ENCODE peak calls at places on chromosomes 1 and 21, in nine cellular contexts. One of them, this sample, is unnamed.

GRCh38 chr1:3956527-3957170 is 56.6 kb upstream of the C1orf174 start:
- DNase-seq in astrocyte of the spinal cord: no peak
- DNase-seq in astrocyte: no peak
- DNase-seq in heart left ventricle: no peak
- DNase-seq in mammary epithelial cell: no peak
- DNase-seq in NB4: no peak
- DNase-seq in mesothelial cell of epicardium: no peak
- DNase-seq in HCT116: no peak
- DNase-seq in AG09319: no peak
- DNase-seq in this sample: no peak

GRCh38 chr1:40844887-40845878 is 17.0 kb downstream of the CITED4 start:
- DNase-seq in astrocyte of the spinal cord: no peak
- DNase-seq in astrocyte: no peak
- DNase-seq in heart left ventricle: no peak
- DNase-seq in mammary epithelial cell: no peak
- DNase-seq in NB4: no peak
- DNase-seq in mesothelial cell of epicardium: no peak
- DNase-seq in HCT116: no peak
- DNase-seq in AG09319: no peak
- DNase-seq in this sample: no peak

GRCh38 chr1:175073054-175073453 is 5.4 kb downstream of the TNN start:
- DNase-seq in astrocyte of the spinal cord: no peak
- DNase-seq in astrocyte: no peak
- DNase-seq in heart left ventricle: no peak
- DNase-seq in mammary epithelial cell: no peak
- DNase-seq in NB4: peak
- DNase-seq in mesothelial cell of epicardium: no peak
- DNase-seq in HCT116: no peak
- DNase-seq in AG09319: peak
- DNase-seq in this sample: no peak

GRCh38 chr1:170126691-170127090 is 19.1 kb upstream of the NTMT2 start:
- DNase-seq in astrocyte of the spinal cord: peak
- DNase-seq in astrocyte: peak
- DNase-seq in heart left ventricle: no peak
- DNase-seq in mammary epithelial cell: peak
- DNase-seq in NB4: peak
- DNase-seq in mesothelial cell of epicardium: no peak
- DNase-seq in HCT116: no peak
- DNase-seq in AG09319: peak
- DNase-seq in this sample: no peak

GRCh38 chr1:196877964-196878363 is 9.9 kb upstream of the CFHR4 start:
- DNase-seq in astrocyte of the spinal cord: peak
- DNase-seq in astrocyte: peak
- DNase-seq in heart left ventricle: no peak
- DNase-seq in mammary epithelial cell: no peak
- DNase-seq in NB4: no peak
- DNase-seq in mesothelial cell of epicardium: no peak
- DNase-seq in HCT116: no peak
- DNase-seq in AG09319: no peak
- DNase-seq in this sample: no peak

GRCh38 chr1:76147917-76148316 is 73.4 kb downstream of the ST6GALNAC3 start:
- DNase-seq in astrocyte of the spinal cord: no peak
- DNase-seq in astrocyte: no peak
- DNase-seq in heart left ventricle: no peak
- DNase-seq in mammary epithelial cell: no peak
- DNase-seq in NB4: no peak
- DNase-seq in mesothelial cell of epicardium: no peak
- DNase-seq in HCT116: no peak
- DNase-seq in AG09319: no peak
- DNase-seq in this sample: no peak

GRCh38 chr21:44401386-44402160 is 48.2 kb downstream of the TRPM2 start:
- DNase-seq in astrocyte of the spinal cord: no peak
- DNase-seq in astrocyte: no peak
- DNase-seq in heart left ventricle: no peak
- DNase-seq in mammary epithelial cell: no peak
- DNase-seq in NB4: no peak
- DNase-seq in mesothelial cell of epicardium: no peak
- DNase-seq in HCT116: no peak
- DNase-seq in AG09319: no peak
- DNase-seq in this sample: no peak

GRCh38 chr1:98388431-98388830 is 273.1 kb upstream of the SNX7 start:
- DNase-seq in astrocyte of the spinal cord: peak
- DNase-seq in astrocyte: peak
- DNase-seq in heart left ventricle: no peak
- DNase-seq in mammary epithelial cell: peak
- DNase-seq in NB4: peak
- DNase-seq in mesothelial cell of epicardium: no peak
- DNase-seq in HCT116: no peak
- DNase-seq in AG09319: no peak
- DNase-seq in this sample: no peak

GRCh38 chr1:198528376-198528775 is 12.1 kb downstream of the ATP6V1G3 start:
- DNase-seq in astrocyte of the spinal cord: peak
- DNase-seq in astrocyte: peak
- DNase-seq in heart left ventricle: no peak
- DNase-seq in mammary epithelial cell: no peak
- DNase-seq in NB4: no peak
- DNase-seq in mesothelial cell of epicardium: no peak
- DNase-seq in HCT116: no peak
- DNase-seq in AG09319: no peak
- DNase-seq in this sample: no peak

GRCh38 chr1:170074250-170075157 is at the start of gene KIFAP3:
- DNase-seq in astrocyte of the spinal cord: peak
- DNase-seq in astrocyte: peak
- DNase-seq in heart left ventricle: peak
- DNase-seq in mammary epithelial cell: peak
- DNase-seq in NB4: peak
- DNase-seq in mesothelial cell of epicardium: peak
- DNase-seq in HCT116: peak
- DNase-seq in AG09319: peak
- DNase-seq in this sample: peak

GRCh38 chr1:214552174-214552608 is 789 bp upstream of the PTPN14 start:
- DNase-seq in astrocyte of the spinal cord: peak
- DNase-seq in astrocyte: peak
- DNase-seq in heart left ventricle: peak
- DNase-seq in mammary epithelial cell: peak
- DNase-seq in NB4: no peak
- DNase-seq in mesothelial cell of epicardium: peak
- DNase-seq in HCT116: peak
- DNase-seq in AG09319: peak
- DNase-seq in this sample: peak

GRCh38 chr1:200258447-200259375 is 151.1 kb downstream of the ZNF281 start:
- DNase-seq in astrocyte of the spinal cord: peak
- DNase-seq in astrocyte: no peak
- DNase-seq in heart left ventricle: no peak
- DNase-seq in mammary epithelial cell: peak
- DNase-seq in NB4: peak
- DNase-seq in mesothelial cell of epicardium: no peak
- DNase-seq in HCT116: peak
- DNase-seq in AG09319: no peak
- DNase-seq in this sample: no peak

GRCh38 chr1:7315316-7315715 is 455.8 kb upstream of the VAMP3 start:
- DNase-seq in astrocyte of the spinal cord: no peak
- DNase-seq in astrocyte: peak
- DNase-seq in heart left ventricle: no peak
- DNase-seq in mammary epithelial cell: no peak
- DNase-seq in NB4: no peak
- DNase-seq in mesothelial cell of epicardium: no peak
- DNase-seq in HCT116: no peak
- DNase-seq in AG09319: no peak
- DNase-seq in this sample: no peak

GRCh38 chr1:28508435-28508754 is 2.6 kb downstream of the RCC1 start:
- DNase-seq in astrocyte of the spinal cord: no peak
- DNase-seq in astrocyte: no peak
- DNase-seq in heart left ventricle: no peak
- DNase-seq in mammary epithelial cell: no peak
- DNase-seq in NB4: peak
- DNase-seq in mesothelial cell of epicardium: no peak
- DNase-seq in HCT116: no peak
- DNase-seq in AG09319: no peak
- DNase-seq in this sample: no peak

GRCh38 chr1:246506440-246506784 is 667 bp downstream of the SMYD3 start:
- DNase-seq in astrocyte of the spinal cord: peak
- DNase-seq in astrocyte: no peak
- DNase-seq in heart left ventricle: no peak
- DNase-seq in mammary epithelial cell: no peak
- DNase-seq in NB4: peak
- DNase-seq in mesothelial cell of epicardium: no peak
- DNase-seq in HCT116: no peak
- DNase-seq in AG09319: no peak
- DNase-seq in this sample: no peak

GRCh38 chr1:85580046-85580411 is 532 bp upstream of the CCN1 start:
- DNase-seq in astrocyte of the spinal cord: peak
- DNase-seq in astrocyte: peak
- DNase-seq in heart left ventricle: peak
- DNase-seq in mammary epithelial cell: peak
- DNase-seq in NB4: no peak
- DNase-seq in mesothelial cell of epicardium: no peak
- DNase-seq in HCT116: no peak
- DNase-seq in AG09319: peak
- DNase-seq in this sample: no peak

GRCh38 chr1:177384461-177384860 is 213.7 kb downstream of the BRINP2 start:
- DNase-seq in astrocyte of the spinal cord: peak
- DNase-seq in astrocyte: peak
- DNase-seq in heart left ventricle: no peak
- DNase-seq in mammary epithelial cell: peak
- DNase-seq in NB4: no peak
- DNase-seq in mesothelial cell of epicardium: no peak
- DNase-seq in HCT116: no peak
- DNase-seq in AG09319: no peak
- DNase-seq in this sample: no peak

GRCh38 chr1:62424412-62424811 is 12.4 kb upstream of the USP1 start:
- DNase-seq in astrocyte of the spinal cord: no peak
- DNase-seq in astrocyte: peak
- DNase-seq in heart left ventricle: no peak
- DNase-seq in mammary epithelial cell: no peak
- DNase-seq in NB4: no peak
- DNase-seq in mesothelial cell of epicardium: no peak
- DNase-seq in HCT116: no peak
- DNase-seq in AG09319: no peak
- DNase-seq in this sample: no peak

GRCh38 chr1:46545784-46546183 is 5.7 kb downstream of the KNCN start:
- DNase-seq in astrocyte of the spinal cord: no peak
- DNase-seq in astrocyte: no peak
- DNase-seq in heart left ventricle: no peak
- DNase-seq in mammary epithelial cell: no peak
- DNase-seq in NB4: no peak
- DNase-seq in mesothelial cell of epicardium: no peak
- DNase-seq in HCT116: no peak
- DNase-seq in AG09319: no peak
- DNase-seq in this sample: no peak

GRCh38 chr1:219585837-219586465 is 27.0 kb downstream of the ZC3H11B start:
- DNase-seq in astrocyte of the spinal cord: no peak
- DNase-seq in astrocyte: no peak
- DNase-seq in heart left ventricle: no peak
- DNase-seq in mammary epithelial cell: peak
- DNase-seq in NB4: no peak
- DNase-seq in mesothelial cell of epicardium: no peak
- DNase-seq in HCT116: no peak
- DNase-seq in AG09319: no peak
- DNase-seq in this sample: no peak

GRCh38 chr21:20698585-20698984 is 299.6 kb upstream of the NCAM2 start:
- DNase-seq in astrocyte of the spinal cord: no peak
- DNase-seq in astrocyte: no peak
- DNase-seq in heart left ventricle: no peak
- DNase-seq in mammary epithelial cell: no peak
- DNase-seq in NB4: no peak
- DNase-seq in mesothelial cell of epicardium: no peak
- DNase-seq in HCT116: no peak
- DNase-seq in AG09319: no peak
- DNase-seq in this sample: no peak

DNA sequence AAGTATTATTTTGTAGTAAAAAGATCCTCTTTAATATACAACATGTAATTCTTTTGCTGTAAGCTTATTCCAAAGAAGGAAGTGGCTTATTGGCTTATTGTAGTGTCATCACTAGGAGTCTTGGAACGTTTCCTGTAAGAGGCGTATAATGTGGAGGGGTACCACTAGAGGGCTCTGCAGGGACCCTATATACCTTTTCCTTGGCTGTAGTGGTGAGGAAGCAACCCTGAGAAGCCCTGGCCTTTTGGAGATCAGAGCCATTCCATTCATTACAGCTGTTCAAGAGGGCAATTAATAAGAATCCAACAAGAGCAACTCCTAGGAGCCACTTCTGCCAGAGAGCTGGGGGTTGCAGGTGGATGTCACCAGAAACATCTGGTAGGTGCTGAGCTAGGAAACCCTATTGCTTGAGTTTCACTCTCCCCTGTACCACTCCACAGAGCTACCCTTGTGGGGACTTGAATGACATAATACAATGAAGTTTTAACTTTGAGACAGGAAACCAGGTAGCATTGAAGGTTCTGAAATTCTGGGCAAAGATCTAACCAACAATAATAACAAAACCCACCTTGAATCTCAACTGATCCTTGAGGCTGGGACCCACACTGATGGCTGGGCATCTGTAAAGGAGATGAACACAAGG is 160.4 kb upstream of the COA6 start:
- DNase-seq in astrocyte of the spinal cord: peak
- DNase-seq in astrocyte: no peak
- DNase-seq in heart left ventricle: no peak
- DNase-seq in mammary epithelial cell: peak
- DNase-seq in NB4: peak
- DNase-seq in mesothelial cell of epicardium: no peak
- DNase-seq in HCT116: no peak
- DNase-seq in AG09319: no peak
- DNase-seq in this sample: peak
- TF ChIP-seq CTCF in astrocyte of the spinal cord: peak
- TF ChIP-seq CTCF in astrocyte: peak
- TF ChIP-seq CTCF in heart left ventricle: peak
- TF ChIP-seq CTCF in mammary epithelial cell: peak
- TF ChIP-seq CTCF in NB4: peak
- TF ChIP-seq CTCF in mesothelial cell of epicardium: no peak
- TF ChIP-seq CTCF in HCT116: peak
- TF ChIP-seq CTCF in AG09319: peak
- TF ChIP-seq CTCF in this sample: peak

GRCh38 chr1:152926091-152926490 is 17.7 kb downstream of the IVL start:
- DNase-seq in astrocyte of the spinal cord: peak
- DNase-seq in astrocyte: no peak
- DNase-seq in heart left ventricle: no peak
- DNase-seq in mammary epithelial cell: peak
- DNase-seq in NB4: peak
- DNase-seq in mesothelial cell of epicardium: no peak
- DNase-seq in HCT116: peak
- DNase-seq in AG09319: peak
- DNase-seq in this sample: peak
- TF ChIP-seq CTCF in astrocyte of the spinal cord: peak
- TF ChIP-seq CTCF in astrocyte: no peak
- TF ChIP-seq CTCF in heart left ventricle: no peak
- TF ChIP-seq CTCF in mammary epithelial cell: peak
- TF ChIP-seq CTCF in NB4: peak
- TF ChIP-seq CTCF in mesothelial cell of epicardium: no peak
- TF ChIP-seq CTCF in HCT116: peak
- TF ChIP-seq CTCF in AG09319: peak
- TF ChIP-seq CTCF in this sample: peak

GRCh38 chr21:34801519-34802132 is 132.8 kb downstream of the CLIC6 start:
- DNase-seq in astrocyte of the spinal cord: no peak
- DNase-seq in astrocyte: no peak
- DNase-seq in heart left ventricle: no peak
- DNase-seq in mammary epithelial cell: no peak
- DNase-seq in NB4: peak
- DNase-seq in mesothelial cell of epicardium: no peak
- DNase-seq in HCT116: no peak
- DNase-seq in AG09319: no peak
- DNase-seq in this sample: no peak
- TF ChIP-seq CTCF in astrocyte of the spinal cord: peak
- TF ChIP-seq CTCF in astrocyte: peak
- TF ChIP-seq CTCF in heart left ventricle: peak
- TF ChIP-seq CTCF in mammary epithelial cell: peak
- TF ChIP-seq CTCF in NB4: no peak
- TF ChIP-seq CTCF in mesothelial cell of epicardium: peak
- TF ChIP-seq CTCF in HCT116: peak
- TF ChIP-seq CTCF in AG09319: no peak
- TF ChIP-seq CTCF in this sample: no peak

GRCh38 chr1:94396356-94396755 is 21.8 kb upstream of the ABCD3 start:
- DNase-seq in astrocyte of the spinal cord: no peak
- DNase-seq in astrocyte: no peak
- DNase-seq in heart left ventricle: no peak
- DNase-seq in mammary epithelial cell: no peak
- DNase-seq in NB4: no peak
- DNase-seq in mesothelial cell of epicardium: no peak
- DNase-seq in HCT116: no peak
- DNase-seq in AG09319: no peak
- DNase-seq in this sample: no peak
- TF ChIP-seq CTCF in astrocyte of the spinal cord: no peak
- TF ChIP-seq CTCF in astrocyte: no peak
- TF ChIP-seq CTCF in heart left ventricle: no peak
- TF ChIP-seq CTCF in mammary epithelial cell: no peak
- TF ChIP-seq CTCF in NB4: no peak
- TF ChIP-seq CTCF in mesothelial cell of epicardium: no peak
- TF ChIP-seq CTCF in HCT116: no peak
- TF ChIP-seq CTCF in AG09319: peak
- TF ChIP-seq CTCF in this sample: no peak

This sample was measured in LNCaP clone FGC.